ENCODE peak calls at places on chromosomes 1 and 21, in six cellular contexts. H, T, W, Z, D and F are unnamed samples.
A peak's percentile ranks its signal among the peaks of the same experiment; 100 is the strongest.

GRCh38 chr1:43564617-43565348 is 34.1 kb downstream of the PTPRF start:
- DNase-seq in H (no peak), T (no peak), W (no peak), Z (no peak), D (no peak), F (no peak)

GRCh38 chr1:147264158-147264768 is 21.8 kb downstream of the CHD1L start:
- DNase-seq in H (peak; percentile 79), T (peak; percentile 23), W (no peak), Z (no peak), D (no peak), F (no peak)

GRCh38 chr1:176693697-176694329 is 230.8 kb downstream of the PAPPA2 start:
- DNase-seq in H (no peak), T (no peak), W (peak; percentile 78), Z (no peak), D (no peak), F (no peak)

GRCh38 chr1:159067699-159068621 is 8.6 kb downstream of the AIM2 start:
- DNase-seq in H (no peak), T (no peak), W (no peak), Z (no peak), D (no peak), F (no peak)

GRCh38 chr1:159854101-159854692 is 8.3 kb downstream of the VSIG8 start:
- DNase-seq in H (peak; percentile 57), T (no peak), W (peak; percentile 87), Z (peak; percentile 81), D (peak; percentile 90), F (peak; percentile 78)

GRCh38 chr1:15975358-15975804 is 520 bp downstream of the ZBTB17 start:
- DNase-seq in H (peak; percentile 59), T (no peak), W (no peak), Z (peak; percentile 91), D (peak; percentile 54), F (peak; percentile 56)

GRCh38 chr1:27970401-27970800 is 10.6 kb downstream of the XKR8 start:
- DNase-seq in H (peak; percentile 94), T (peak; percentile 54), W (peak; percentile 81), Z (no peak), D (no peak), F (no peak)

GRCh38 chr1:118145736-118146135 is 39.3 kb downstream of the SPAG17 start:
- DNase-seq in H (no peak), T (no peak), W (no peak), Z (no peak), D (no peak), F (no peak)

GRCh38 chr1:9561429-9561828 is 22.2 kb downstream of the SLC25A33 start:
- DNase-seq in H (peak; percentile 96), T (peak; percentile 64), W (peak; percentile 73), Z (no peak), D (no peak), F (no peak)

GRCh38 chr21:35483267-35483666 is 434.2 kb upstream of the RUNX1 start:
- DNase-seq in H (peak; percentile 29), T (no peak), W (no peak), Z (no peak), D (no peak), F (no peak)

GRCh38 chr21:35925497-35925896 is 134.8 kb downstream of the SETD4 start:
- DNase-seq in H (peak; percentile 82), T (no peak), W (peak; percentile 69), Z (no peak), D (no peak), F (no peak)

GRCh38 chr1:96130432-96130831 is 591.2 kb upstream of the PTBP2 start:
- DNase-seq in H (no peak), T (no peak), W (no peak), Z (no peak), D (no peak), F (no peak)

GRCh38 chr1:225736651-225737097 is 41.0 kb upstream of the SRP9 start:
- DNase-seq in H (no peak), T (no peak), W (no peak), Z (no peak), D (no peak), F (no peak)
- H3K4me3 ChIP-seq in H (no peak overlapping the region), T (no peak overlapping the region), W (no peak overlapping the region), Z (no peak overlapping the region), D (no peak overlapping the region), F (no peak overlapping the region)

GRCh38 chr1:197771904-197772561 is 3.2 kb downstream of the DENND1B start:
- DNase-seq in H (no peak), T (no peak), W (no peak), Z (no peak), D (no peak), F (no peak)

GRCh38 chr1:197771388-197771787 is 3.9 kb downstream of the DENND1B start:
- DNase-seq in H (no peak), T (no peak), W (no peak), Z (no peak), D (no peak), F (no peak)

GRCh38 chr1:197774691-197775281 is 494 bp downstream of the DENND1B start:
- DNase-seq in H (peak; percentile 61), T (no peak), W (peak; percentile 70), Z (peak; percentile 75), D (peak; percentile 49), F (peak; percentile 39)

GRCh38 chr1:197775282-197776262 is at the start of gene DENND1B:
- DNase-seq in H (peak; percentile 88), T (no peak), W (peak; percentile 83), Z (peak; percentile 95), D (peak; percentile 87), F (peak; percentile 48)

DNA sequence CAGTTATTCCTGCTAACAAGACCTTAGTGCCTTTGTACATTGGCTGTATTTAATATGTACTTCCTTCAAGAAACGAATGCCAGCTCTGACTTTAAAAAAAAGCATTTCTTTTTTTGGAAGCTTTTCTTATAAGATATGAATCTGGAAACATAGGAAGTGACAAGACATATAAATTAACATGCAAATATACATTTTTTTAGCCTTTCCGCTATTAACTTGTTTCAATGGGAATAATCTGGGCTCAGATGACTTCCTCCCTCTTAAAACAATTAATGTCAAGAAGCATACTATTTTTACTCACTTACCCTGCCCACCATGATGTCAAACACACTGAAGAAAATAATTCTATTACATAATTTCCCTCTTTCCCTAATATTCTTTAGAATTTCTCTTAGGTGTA is 1.4 kb downstream of the DENND1B start:
- DNase-seq in H (no peak), T (no peak), W (no peak), Z (no peak), D (no peak), F (no peak)
- TF ChIP-seq CTCF in H (no peak), T (no peak), W (no peak), Z (no peak), D (no peak), F (no peak)

GRCh38 chr1:152109231-152109997 is 5.8 kb downstream of the TCHH start:
- DNase-seq in H (no peak), T (no peak), W (no peak), Z (peak; percentile 69), D (peak; percentile 18), F (no peak)

GRCh38 chr1:152107289-152107983 is 7.8 kb downstream of the TCHH start:
- DNase-seq in H (no peak), T (no peak), W (no peak), Z (no peak), D (peak; percentile 16), F (no peak)

GRCh38 chr1:152108899-152109222 is 6.4 kb downstream of the TCHH start:
- DNase-seq in H (no peak), T (no peak), W (no peak), Z (peak; percentile 67), D (peak; percentile 20), F (no peak)

GRCh38 chr1:152109998-152110294 is 5.3 kb downstream of the TCHH start:
- DNase-seq in H (no peak), T (no peak), W (no peak), Z (peak; percentile 52), D (no peak), F (no peak)

DNA sequence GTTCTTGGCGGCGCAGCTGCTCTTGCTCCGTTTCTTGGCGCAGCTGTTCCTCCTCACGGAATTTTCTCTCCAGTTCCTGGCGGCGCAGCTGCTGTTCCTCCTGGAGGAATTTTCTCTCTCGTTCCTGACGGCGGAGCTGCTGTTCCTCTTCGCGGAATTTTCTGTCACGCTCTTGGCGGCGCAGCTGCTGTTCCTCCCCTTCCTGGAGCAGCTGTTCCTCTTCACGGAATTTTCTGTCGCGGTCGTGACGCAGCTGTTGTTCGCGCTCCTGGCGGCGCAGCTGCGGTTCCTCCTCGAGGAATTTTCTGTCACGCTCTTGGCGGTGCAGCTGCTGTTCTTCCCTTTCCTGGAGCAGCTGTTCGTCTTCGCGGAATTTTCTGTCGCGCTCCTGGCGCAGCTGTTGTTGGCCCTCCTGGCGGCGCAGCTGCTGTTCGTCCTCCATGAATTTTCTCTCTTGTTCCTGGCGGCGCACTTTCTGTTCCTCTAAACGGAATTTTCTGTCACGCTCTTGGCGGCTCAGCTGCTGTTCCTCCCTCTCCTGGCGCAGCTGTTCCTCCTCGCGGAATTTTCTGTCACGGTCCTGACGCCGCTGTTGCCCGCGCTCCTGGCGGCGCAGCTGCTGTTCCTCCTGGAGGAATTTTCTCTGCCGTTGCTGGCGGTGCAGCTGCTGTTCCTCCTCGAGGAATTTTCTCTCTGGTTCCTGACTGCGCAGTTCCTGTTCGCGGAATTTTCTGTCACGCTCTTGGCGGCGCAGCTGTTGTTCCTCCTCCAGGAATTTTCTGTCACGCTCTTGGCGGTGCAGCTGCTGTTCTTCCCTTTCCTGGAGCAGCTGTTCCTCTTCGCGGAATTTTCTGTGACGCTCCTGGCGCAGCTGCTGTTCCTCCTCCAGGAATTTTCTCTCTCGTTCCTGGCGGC is 7.0 kb downstream of the TCHH start:
- DNase-seq in H (peak; percentile 55), T (no peak), W (no peak), Z (peak; percentile 84), D (peak; percentile 44), F (no peak)
- H3K27me3 ChIP-seq in H (peaks cover 62% of the 10 kb centered on the region), T (peaks cover 69% of the 10 kb centered on the region), W (peaks cover 76% of the 10 kb centered on the region), Z (peaks cover 83% of the 10 kb centered on the region), D (peaks cover 85% of the 10 kb centered on the region), F (peaks cover 74% of the 10 kb centered on the region)

GRCh38 chr1:91307784-91308409 is 96.7 kb downstream of the HFM1 start:
- DNase-seq in H (no peak), T (no peak), W (no peak), Z (no peak), D (no peak), F (no peak)
- H3K4me3 ChIP-seq in H (no peak overlapping the region), T (no peak overlapping the region), W (no peak overlapping the region), Z (no peak overlapping the region), D (no peak overlapping the region), F (no peak overlapping the region)